ENCODE peak calls at places on chromosomes 6 and 20, in five cellular contexts. One of them, this sample, is unnamed.

GRCh38 chr20:42063176-42063575 is 445.0 kb upstream of the CHD6 start:
- DNase-seq in cerebellum: no peak
- DNase-seq in DMS 273 treated with DMSO at 0.1 percent for 48 hours: no peak
- DNase-seq in AG04450: no peak
- DNase-seq in stomach: no peak
- DNase-seq in this sample: no peak

GRCh38 chr6:115551510-115551909 is 509.2 kb downstream of the FRK start:
- DNase-seq in stomach: no peak
- DNase-seq in cerebellum: no peak
- DNase-seq in AG04450: no peak
- DNase-seq in DMS 273 treated with DMSO at 0.1 percent for 48 hours: peak; percentile 72
- DNase-seq in this sample: no peak

GRCh38 chr6:2450546-2450945 is 205.1 kb upstream of the GMDS start:
- DNase-seq in stomach: peak; percentile 80
- DNase-seq in AG04450: no peak
- DNase-seq in cerebellum: peak; percentile 53
- DNase-seq in DMS 273 treated with DMSO at 0.1 percent for 48 hours: peak; percentile 45
- DNase-seq in this sample: no peak

GRCh38 chr6:148998704-148999103 is 251.9 kb downstream of the UST start:
- DNase-seq in DMS 273 treated with DMSO at 0.1 percent for 48 hours: no peak
- DNase-seq in cerebellum: peak; percentile 42
- DNase-seq in AG04450: no peak
- DNase-seq in stomach: no peak
- DNase-seq in this sample: peak; percentile 54

GRCh38 chr6:117169781-117170281 is 95.5 kb upstream of the VGLL2 start:
- DNase-seq in DMS 273 treated with DMSO at 0.1 percent for 48 hours: no peak
- DNase-seq in cerebellum: no peak
- DNase-seq in stomach: no peak
- DNase-seq in AG04450: no peak
- DNase-seq in this sample: no peak

GRCh38 chr6:137811121-137811911 is 55.7 kb upstream of the TNFAIP3 start:
- DNase-seq in cerebellum: no peak
- DNase-seq in stomach: peak; percentile 79
- DNase-seq in DMS 273 treated with DMSO at 0.1 percent for 48 hours: no peak
- DNase-seq in AG04450: peak; percentile 43
- DNase-seq in this sample: peak; percentile 46

GRCh38 chr20:43691928-43692524 is 25.1 kb downstream of the MYBL2 start:
- DNase-seq in stomach: peak; percentile 58
- DNase-seq in AG04450: no peak
- DNase-seq in DMS 273 treated with DMSO at 0.1 percent for 48 hours: peak; percentile 13
- DNase-seq in cerebellum: no peak
- DNase-seq in this sample: no peak

GRCh38 chr6:152452639-152453038 is 184.5 kb downstream of the SYNE1 start:
- DNase-seq in stomach: no peak
- DNase-seq in cerebellum: no peak
- DNase-seq in AG04450: no peak
- DNase-seq in DMS 273 treated with DMSO at 0.1 percent for 48 hours: no peak
- DNase-seq in this sample: no peak

GRCh38 chr20:2093200-2093781 is 8.3 kb upstream of the STK35 start:
- DNase-seq in cerebellum: no peak
- DNase-seq in AG04450: no peak
- DNase-seq in stomach: peak; percentile 43
- DNase-seq in DMS 273 treated with DMSO at 0.1 percent for 48 hours: no peak
- DNase-seq in this sample: no peak

GRCh38 chr6:42929928-42930360 is 664 bp downstream of the CNPY3 start:
- DNase-seq in cerebellum: no peak
- DNase-seq in AG04450: peak; percentile 42
- DNase-seq in DMS 273 treated with DMSO at 0.1 percent for 48 hours: peak; percentile 69
- DNase-seq in stomach: peak; percentile 32
- DNase-seq in this sample: peak; percentile 31

GRCh38 chr6:38973178-38974057 is 75.2 kb upstream of the GLP1R start:
- DNase-seq in AG04450: peak; percentile 38
- DNase-seq in cerebellum: no peak
- DNase-seq in DMS 273 treated with DMSO at 0.1 percent for 48 hours: peak; percentile 48
- DNase-seq in stomach: no peak
- DNase-seq in this sample: peak; percentile 31

GRCh38 chr6:111691345-111692225 is 85.9 kb upstream of the TRAF3IP2 start:
- DNase-seq in cerebellum: no peak
- DNase-seq in stomach: no peak
- DNase-seq in AG04450: no peak
- DNase-seq in DMS 273 treated with DMSO at 0.1 percent for 48 hours: peak; percentile 97
- DNase-seq in this sample: peak; percentile 66